ENCODE peak calls at places on chromosomes 13 and 19, in five cellular contexts. A is neural progenitor cell, Q is GM23338, Z is OCI-LY7, O is hepatocyte. W is an unnamed sample.

GRCh38 chr13:68692049-68692448 is 1415.6 kb upstream of the ATXN8OS start:
- DNase-seq in Q (no peak), Z (no peak), O (no peak), A (no peak), W (no peak)

GRCh38 chr13:51066091-51066831 is 44.8 kb downstream of the C13orf42 start:
- DNase-seq in Z (peak), O (no peak), A (no peak), Q (peak), W (peak)

GRCh38 chr19:27679399-27679798 is 1533.6 kb downstream of the UQCRFS1 start:
- DNase-seq in Q (no peak), Z (no peak), O (no peak), A (no peak), W (no peak)

GRCh38 chr19:33469171-33470039 is 52.2 kb downstream of the PEPD start:
- DNase-seq in A (no peak), Q (no peak), O (no peak), Z (no peak), W (no peak)

GRCh38 chr19:28615966-28616365 is 597.0 kb downstream of the UQCRFS1 start:
- DNase-seq in A (no peak), O (no peak), Z (no peak), Q (no peak), W (no peak)

GRCh38 chr19:42273407-42274064 is 4.5 kb downstream of the CIC start:
- DNase-seq in Z (no peak), Q (no peak), O (peak), A (no peak), W (no peak)

GRCh38 chr13:37442996-37443395 is 155.6 kb downstream of the POSTN start:
- DNase-seq in Z (no peak), O (no peak), Q (no peak), A (no peak), W (no peak)

GRCh38 chr13:62933809-62934208 is 1518.2 kb upstream of the PCDH20 start:
- DNase-seq in O (no peak), Z (no peak), A (peak), Q (peak), W (no peak)

GRCh38 chr13:79937311-79938243 is 403.3 kb downstream of the SPRY2 start:
- DNase-seq in Q (no peak), A (no peak), Z (no peak), O (no peak), W (no peak)

GRCh38 chr13:106464076-106464475 is 71.4 kb downstream of the EFNB2 start:
- DNase-seq in A (no peak), O (no peak), Z (no peak), Q (no peak), W (no peak)

GRCh38 chr13:114071991-114072390 is 60.4 kb downstream of the RASA3 start:
- DNase-seq in A (no peak), Q (no peak), Z (no peak), O (no peak), W (no peak)

GRCh38 chr13:105908581-105908980 is 626.9 kb downstream of the EFNB2 start:
- DNase-seq in O (no peak), A (no peak), Z (no peak), Q (no peak), W (no peak)

GRCh38 chr19:8501968-8502367 is 472 bp downstream of the PRAM1 start:
- DNase-seq in Q (no peak), O (no peak), Z (no peak), A (no peak), W (no peak)

GRCh38 chr13:29369060-29369743 is 226.3 kb downstream of the SLC7A1 start:
- DNase-seq in Z (peak), Q (peak), A (peak), O (peak), W (peak)

GRCh38 chr13:97798171-97798821 is 155.2 kb upstream of the IPO5 start:
- DNase-seq in A (no peak), O (no peak), Q (peak), Z (no peak), W (no peak)

GRCh38 chr13:35954207-35954560 is 177.0 kb downstream of the DCLK1 start:
- DNase-seq in A (no peak), Z (no peak), Q (no peak), O (no peak), W (no peak)

GRCh38 chr13:33174491-33174890 is 111.1 kb downstream of the STARD13 start:
- DNase-seq in O (no peak), Z (no peak), Q (no peak), A (no peak), W (no peak)

GRCh38 chr19:29798783-29799182 is 13.0 kb upstream of the CCNE1 start:
- DNase-seq in Z (no peak), A (no peak), O (no peak), Q (no peak), W (no peak)

GRCh38 chr19:49272204-49272603 is 52.8 kb downstream of the SLC6A16 start:
- DNase-seq in Z (no peak), Q (no peak), A (no peak), O (no peak), W (peak)

GRCh38 chr13:34162545-34162936 is 344.6 kb downstream of the RFC3 start:
- DNase-seq in Z (no peak), A (no peak), Q (no peak), O (no peak), W (no peak)

GRCh38 chr13:48116808-48117207 is 21.9 kb upstream of the MED4 start:
- DNase-seq in Q (no peak), O (no peak), Z (no peak), A (no peak), W (no peak)

GRCh38 chr19:45076029-45076850 is at the start of gene ZNF296:
- DNase-seq in Q (peak), A (peak), O (peak), Z (peak), W (peak)

GRCh38 chr13:25468330-25469178 is 96.8 kb downstream of the ATP8A2 start:
- DNase-seq in A (peak), Q (peak), Z (no peak), O (peak), W (no peak)

GRCh38 chr19:49201042-49201441 is 43.5 kb downstream of the TRPM4 start:
- DNase-seq in Z (peak), A (no peak), Q (no peak), O (no peak), W (no peak)

GRCh38 chr13:43245374-43245964 is 222.1 kb downstream of the DNAJC15 start:
- DNase-seq in O (no peak), A (no peak), Z (no peak), Q (no peak), W (peak)

GRCh38 chr19:4066176-4066606 is 508 bp downstream of the ZBTB7A start:
- DNase-seq in Q (no peak), O (no peak), Z (no peak), A (no peak), W (no peak)

GRCh38 chr19:15400521-15401396 is 18.0 kb downstream of the AKAP8L start:
- DNase-seq in Q (no peak), O (no peak), Z (no peak), A (no peak), W (no peak)

GRCh38 chr13:101700598-101700997 is 248.1 kb downstream of the ITGBL1 start:
- DNase-seq in Q (no peak), Z (no peak), O (no peak), A (no peak), W (no peak)

GRCh38 chr19:50557009-50557613 is 11.1 kb downstream of the LRRC4B start:
- DNase-seq in Z (no peak), A (peak), O (peak), Q (peak), W (no peak)

DNA sequence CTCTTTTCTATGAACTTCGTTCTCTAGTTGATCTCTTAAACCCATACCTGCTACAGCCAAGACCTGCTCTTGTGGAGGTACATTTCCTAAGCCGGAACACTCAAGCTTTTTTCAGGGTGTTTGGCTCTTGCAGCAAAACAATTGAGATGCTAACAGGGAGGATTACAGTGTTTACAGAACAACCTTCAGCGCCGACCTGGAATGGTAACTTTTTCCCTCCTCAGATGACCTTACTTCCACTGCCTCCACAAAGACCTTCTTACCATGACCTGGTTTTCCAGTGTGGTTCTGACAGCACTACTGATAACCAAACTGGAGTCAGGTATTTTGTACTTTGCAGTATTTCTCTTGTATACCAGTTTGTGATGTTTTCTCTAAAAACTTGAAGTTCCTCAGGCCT is 506 bp downstream of the KCNRG start:
- DNase-seq in A (no peak), Z (no peak), Q (peak), O (no peak), W (no peak)
- TF ChIP-seq EZH2phosphoT487 in A (no peak), Z (no peak), Q (no peak), O (no peak), W (no peak)

GRCh38 chr19:6103217-6103644 is 7.1 kb downstream of the RFX2 start:
- DNase-seq in A (no peak), Q (no peak), O (no peak), Z (no peak), W (peak)
- TF ChIP-seq CTCF in A (no peak), Q (no peak), O (no peak), Z (no peak), W (no peak)

DNA sequence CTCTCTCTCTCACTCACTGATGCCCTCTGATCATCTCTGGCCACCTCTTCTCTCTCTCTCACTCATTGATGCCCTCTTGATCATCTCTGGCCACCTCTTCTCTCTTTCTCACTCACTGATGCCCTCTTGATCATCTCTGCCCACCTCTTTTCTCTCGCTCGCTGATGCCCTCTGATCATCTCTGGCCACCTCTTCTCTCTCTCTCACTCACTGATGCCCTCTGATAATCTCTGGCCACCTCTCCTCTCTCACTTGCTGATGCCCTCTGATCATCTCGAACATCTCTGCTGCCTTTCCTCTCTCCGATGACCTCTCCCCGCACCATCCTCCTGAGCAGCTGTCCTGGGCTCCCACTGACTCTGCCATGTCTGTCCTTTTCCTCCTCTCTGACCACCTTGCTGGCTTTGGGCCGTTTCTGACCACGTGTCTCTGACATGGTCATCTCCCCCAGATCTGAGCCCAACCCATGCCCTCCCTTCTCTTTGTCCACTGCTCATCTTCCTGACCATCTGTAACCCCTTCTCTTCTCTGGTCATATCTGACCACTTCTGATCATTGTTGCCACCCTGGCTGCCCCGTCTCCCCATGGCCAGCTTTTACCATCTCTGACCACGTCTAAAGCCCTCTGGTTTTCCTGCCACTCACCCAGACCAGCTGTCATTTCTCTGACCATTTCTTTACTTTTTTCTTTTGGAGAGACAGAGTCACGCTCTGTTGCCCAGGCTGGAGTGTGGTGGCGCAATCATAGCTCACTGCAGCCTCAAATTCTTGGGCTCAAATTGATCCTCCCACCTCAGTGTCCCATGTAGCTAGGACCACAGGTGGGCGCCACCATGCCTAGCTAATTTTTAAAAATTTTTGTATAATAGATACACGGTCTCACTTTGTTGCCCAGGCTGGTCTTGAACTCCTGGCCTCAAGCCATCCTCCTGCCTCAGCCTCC is 2.4 kb downstream of the LRFN3 start:
- DNase-seq in Q (no peak), Z (no peak), O (no peak), A (no peak), W (no peak)
- H3K4me3 ChIP-seq in Q (peak), Z (no peak), O (no peak), A (peak), W (no peak)

GRCh38 chr19:1286451-1286858 is 782 bp downstream of the EFNA2 start:
- DNase-seq in Z (no peak), Q (no peak), A (no peak), O (no peak), W (no peak)

GRCh38 chr19:1285737-1286360 is at the start of gene EFNA2:
- DNase-seq in O (peak), Q (no peak), Z (no peak), A (peak), W (no peak)

GRCh38 chr19:1283917-1284292 is 1.8 kb upstream of the EFNA2 start:
- DNase-seq in A (no peak), O (no peak), Q (no peak), Z (no peak), W (no peak)

GRCh38 chr19:1284293-1284978 is 1.2 kb upstream of the EFNA2 start:
- DNase-seq in Z (no peak), O (no peak), Q (no peak), A (no peak), W (no peak)

GRCh38 chr19:1284979-1285736 is 515 bp upstream of the EFNA2 start:
- DNase-seq in O (no peak), Z (no peak), A (peak), Q (peak), W (no peak)
- TF ChIP-seq EZH2phosphoT487 in O (no peak), Z (no peak), A (peak), Q (no peak), W (no peak)

DNA sequence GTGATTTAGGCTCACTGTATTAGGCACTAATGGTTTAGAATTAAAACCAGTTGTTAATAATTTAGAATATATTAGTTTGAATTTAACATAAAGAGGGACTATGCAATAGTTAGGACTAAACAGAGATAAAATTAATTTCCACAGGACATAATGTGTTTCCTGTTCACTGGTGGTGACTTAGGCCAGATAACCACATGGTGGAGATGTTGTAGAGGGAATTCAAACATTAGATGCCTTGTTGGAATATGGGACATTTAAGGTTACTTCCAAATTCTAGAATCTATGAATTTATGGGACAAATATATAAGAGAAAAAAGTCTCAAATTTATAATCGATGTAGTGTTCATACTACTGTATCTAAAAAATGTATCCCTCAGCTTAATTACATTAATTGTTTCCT is 615.5 kb upstream of the KLHL1 start:
- DNase-seq in A (no peak), Q (no peak), Z (no peak), O (no peak), W (peak)
- TF ChIP-seq CTCF in A (peak), Q (peak), Z (no peak), O (peak), W (peak)

W was measured in PC-3.